ENCODE peak calls at places on chromosomes 6 and 20, in ten cellular contexts. One of them, this sample, is unnamed.
A peak's percentile ranks its signal among the peaks of the same experiment; 100 is the strongest.

GRCh38 chr20:49768204-49769124 is 44.2 kb upstream of the SLC9A8 start:
- DNase-seq in NAMALWA: no peak
- DNase-seq in OCI-LY7: no peak
- DNase-seq in amygdala: no peak
- DNase-seq in HFF-Myc: no peak
- DNase-seq in A549: peak; percentile 98
- DNase-seq in D721Med: no peak
- DNase-seq in head of caudate nucleus: no peak
- DNase-seq in NCI-H2171 treated with DMSO at 0.1 percent for 48 hours: no peak
- DNase-seq in stimulated activated naive CD4-positive, alpha-beta T cell treated with Interleukin-2 at 50 U/mL for 16 hours: no peak
- DNase-seq in this sample: peak; percentile 91

GRCh38 chr6:16038938-16039337 is 89.9 kb upstream of the MYLIP start:
- DNase-seq in HFF-Myc: no peak
- DNase-seq in OCI-LY7: no peak
- DNase-seq in D721Med: no peak
- DNase-seq in stimulated activated naive CD4-positive, alpha-beta T cell treated with Interleukin-2 at 50 U/mL for 16 hours: no peak
- DNase-seq in head of caudate nucleus: no peak
- DNase-seq in A549: no peak
- DNase-seq in NAMALWA: no peak
- DNase-seq in NCI-H2171 treated with DMSO at 0.1 percent for 48 hours: no peak
- DNase-seq in amygdala: no peak
- DNase-seq in this sample: no peak

GRCh38 chr20:49570828-49571552 is 3.1 kb upstream of the PTGIS start:
- DNase-seq in NAMALWA: no peak
- DNase-seq in D721Med: no peak
- DNase-seq in HFF-Myc: no peak
- DNase-seq in OCI-LY7: no peak
- DNase-seq in A549: no peak
- DNase-seq in stimulated activated naive CD4-positive, alpha-beta T cell treated with Interleukin-2 at 50 U/mL for 16 hours: no peak
- DNase-seq in head of caudate nucleus: no peak
- DNase-seq in NCI-H2171 treated with DMSO at 0.1 percent for 48 hours: no peak
- DNase-seq in amygdala: no peak
- DNase-seq in this sample: no peak

GRCh38 chr20:19814241-19814640 is 56.2 kb downstream of the RIN2 start:
- DNase-seq in NAMALWA: no peak
- DNase-seq in OCI-LY7: no peak
- DNase-seq in A549: peak; percentile 26
- DNase-seq in NCI-H2171 treated with DMSO at 0.1 percent for 48 hours: no peak
- DNase-seq in HFF-Myc: no peak
- DNase-seq in D721Med: no peak
- DNase-seq in amygdala: no peak
- DNase-seq in stimulated activated naive CD4-positive, alpha-beta T cell treated with Interleukin-2 at 50 U/mL for 16 hours: no peak
- DNase-seq in head of caudate nucleus: no peak
- DNase-seq in this sample: no peak

GRCh38 chr6:97097068-97098047 is 172.8 kb downstream of the KLHL32 start:
- DNase-seq in head of caudate nucleus: no peak
- DNase-seq in D721Med: no peak
- DNase-seq in A549: no peak
- DNase-seq in NAMALWA: no peak
- DNase-seq in OCI-LY7: no peak
- DNase-seq in NCI-H2171 treated with DMSO at 0.1 percent for 48 hours: no peak
- DNase-seq in stimulated activated naive CD4-positive, alpha-beta T cell treated with Interleukin-2 at 50 U/mL for 16 hours: no peak
- DNase-seq in HFF-Myc: no peak
- DNase-seq in amygdala: no peak
- DNase-seq in this sample: no peak

GRCh38 chr6:93418448-93419303 is 683 bp downstream of the EPHA7 start:
- DNase-seq in D721Med: peak; percentile 19
- DNase-seq in head of caudate nucleus: peak; percentile 40
- DNase-seq in A549: peak; percentile 4
- DNase-seq in NAMALWA: no peak
- DNase-seq in amygdala: peak; percentile 20
- DNase-seq in stimulated activated naive CD4-positive, alpha-beta T cell treated with Interleukin-2 at 50 U/mL for 16 hours: no peak
- DNase-seq in NCI-H2171 treated with DMSO at 0.1 percent for 48 hours: peak; percentile 66
- DNase-seq in HFF-Myc: no peak
- DNase-seq in OCI-LY7: no peak
- DNase-seq in this sample: no peak

GRCh38 chr6:148348335-148348734 is 5.7 kb downstream of the SASH1 start:
- DNase-seq in HFF-Myc: no peak
- DNase-seq in NCI-H2171 treated with DMSO at 0.1 percent for 48 hours: no peak
- DNase-seq in A549: no peak
- DNase-seq in stimulated activated naive CD4-positive, alpha-beta T cell treated with Interleukin-2 at 50 U/mL for 16 hours: no peak
- DNase-seq in D721Med: no peak
- DNase-seq in OCI-LY7: no peak
- DNase-seq in head of caudate nucleus: no peak
- DNase-seq in NAMALWA: no peak
- DNase-seq in amygdala: no peak
- DNase-seq in this sample: no peak

GRCh38 chr6:32842690-32843089 is 1.2 kb downstream of the PSMB8 start:
- DNase-seq in D721Med: no peak
- DNase-seq in NAMALWA: no peak
- DNase-seq in OCI-LY7: no peak
- DNase-seq in head of caudate nucleus: no peak
- DNase-seq in stimulated activated naive CD4-positive, alpha-beta T cell treated with Interleukin-2 at 50 U/mL for 16 hours: no peak
- DNase-seq in NCI-H2171 treated with DMSO at 0.1 percent for 48 hours: no peak
- DNase-seq in A549: no peak
- DNase-seq in HFF-Myc: no peak
- DNase-seq in amygdala: no peak
- DNase-seq in this sample: peak; percentile 43